ENCODE peak calls at places on chromosomes 13 and 19, in eight cellular contexts. R is stimulated activated CD8-positive, alpha-beta memory T cell treated with anti-CD3 and anti-CD28 coated beads, Interleukin-7, amount 100 ng/mL, for 1 hour; M is AG04450; Y is immature natural killer cell; I is EH; Z is activated effector memory CD4-positive, alpha-beta T cell treated with Interleukin-2 at 50 U/mL for 16 hours; U is stimulated activated CD4-positive, alpha-beta T cell treated with anti-CD3 and anti-CD28 coated beads, Interleukin-15, amount 100 ng/mL, for 1 hour; S is fibroblast of the conjunctiva. E is an unnamed sample.

GRCh38 chr13:29059837-29060236 is 239.7 kb downstream of the MTUS2 start:
- DNase-seq in R (no peak), M (no peak), Y (no peak), I (no peak), Z (no peak), U (no peak), S (no peak), E (no peak)

GRCh38 chr19:45553464-45553863 is 31.1 kb downstream of the OPA3 start:
- DNase-seq in R (no peak), M (no peak), Y (no peak), I (no peak), Z (no peak), U (no peak), S (no peak), E (no peak)

GRCh38 chr19:53977429-53977990 is 13.9 kb upstream of the CACNG6 start:
- DNase-seq in R (peak), M (peak), Y (peak), I (peak), Z (peak), U (peak), S (peak), E (peak)

GRCh38 chr13:80841346-80841882 is 500.5 kb upstream of the SPRY2 start:
- DNase-seq in R (no peak), M (no peak), Y (no peak), I (no peak), Z (no peak), U (no peak), S (no peak), E (no peak)

GRCh38 chr13:70723732-70724131 is 615.5 kb upstream of the KLHL1 start:
- DNase-seq in R (no peak), M (no peak), Y (no peak), I (no peak), Z (no peak), U (no peak), S (no peak), E (no peak)

GRCh38 chr13:59793107-59793506 is 370.6 kb downstream of the DIAPH3 start:
- DNase-seq in R (no peak), M (no peak), Y (no peak), I (no peak), Z (no peak), U (no peak), S (no peak), E (no peak)

GRCh38 chr13:50200988-50201387 is 185.7 kb downstream of the KCNRG start:
- DNase-seq in R (no peak), M (no peak), Y (no peak), I (no peak), Z (no peak), U (no peak), S (no peak), E (no peak)

GRCh38 chr13:110957181-110957884 is 42.5 kb upstream of the ANKRD10 start:
- DNase-seq in R (no peak), M (no peak), Y (no peak), I (peak), Z (no peak), U (no peak), S (no peak), E (no peak)

GRCh38 chr19:18669524-18669817 is 14.0 kb upstream of the CRTC1 start:
- DNase-seq in R (no peak), M (no peak), Y (no peak), I (peak), Z (no peak), U (no peak), S (no peak), E (no peak)

E was measured in Jurkat, Clone E6-1.